ENCODE peak calls at places on chromosomes 5 and 9, in six cellular contexts. X is lower lobe of right lung, D is AG10803, I is brain microvascular endothelial cell, V is NB4, Z is heart left ventricle. C is an unnamed sample.

GRCh38 chr5:129094924-129095797 is 612 bp downstream of the ISOC1 start:
- DNase-seq in X (peak), D (peak), I (peak), V (peak), Z (peak), C (peak)

GRCh38 chr9:114619205-114619758 is 8.2 kb downstream of the TMEM268 start:
- DNase-seq in X (peak), D (no peak), I (no peak), V (no peak), Z (no peak), C (no peak)

GRCh38 chr5:67214713-67215591 is 18.4 kb upstream of the CD180 start:
- DNase-seq in X (peak), D (no peak), I (no peak), V (no peak), Z (no peak), C (no peak)

GRCh38 chr5:175047048-175047447 is 322.7 kb downstream of the MSX2 start:
- DNase-seq in X (no peak), D (no peak), I (no peak), V (no peak), Z (no peak), C (no peak)

GRCh38 chr9:98087420-98088354 is 31.2 kb downstream of the NANS start:
- DNase-seq in X (peak), D (peak), I (peak), V (no peak), Z (peak), C (peak)

GRCh38 chr9:111198936-111199335 is 131.1 kb downstream of the OR2K2 start:
- DNase-seq in X (no peak), D (peak), I (no peak), V (no peak), Z (no peak), C (peak)

GRCh38 chr9:97978706-97979105 is 4.4 kb upstream of the ANP32B start:
- DNase-seq in X (no peak), D (no peak), I (no peak), V (no peak), Z (no peak), C (no peak)

GRCh38 chr5:102856374-102856748 is 101.3 kb downstream of the PAM start:
- DNase-seq in X (no peak), D (peak), I (peak), V (no peak), Z (no peak), C (peak)

GRCh38 chr9:134637696-134638502 is 3.7 kb upstream of the COL5A1 start:
- DNase-seq in X (peak), D (no peak), I (no peak), V (no peak), Z (no peak), C (peak)

GRCh38 chr5:179974281-179974945 is 66.7 kb upstream of the TBC1D9B start:
- DNase-seq in X (no peak), D (no peak), I (no peak), V (no peak), Z (no peak), C (no peak)

GRCh38 chr9:96505316-96505991 is 55.5 kb downstream of the HABP4 start:
- DNase-seq in X (no peak), D (peak), I (no peak), V (no peak), Z (no peak), C (no peak)

GRCh38 chr9:36898621-36899020 is 135.4 kb downstream of the PAX5 start:
- DNase-seq in X (no peak), D (no peak), I (no peak), V (no peak), Z (no peak), C (no peak)

GRCh38 chr5:90644132-90644531 is 85.5 kb downstream of the ADGRV1 start:
- DNase-seq in X (no peak), D (no peak), I (no peak), V (no peak), Z (no peak), C (no peak)

GRCh38 chr5:134000696-134001453 is 3.9 kb downstream of the VDAC1 start:
- DNase-seq in X (no peak), D (no peak), I (no peak), V (no peak), Z (no peak), C (no peak)

GRCh38 chr9:126738553-126738952 is 66.3 kb upstream of the ZBTB43 start:
- DNase-seq in X (no peak), D (no peak), I (no peak), V (no peak), Z (no peak), C (no peak)

GRCh38 chr5:135578685-135579341 is at the start of gene CXCL14:
- DNase-seq in X (peak), D (peak), I (peak), V (peak), Z (no peak), C (peak)

GRCh38 chr9:6215562-6215961 is at the start of gene IL33:
- DNase-seq in X (no peak), D (no peak), I (no peak), V (no peak), Z (no peak), C (peak)

GRCh38 chr5:157252741-157253465 is 13.0 kb upstream of the CYFIP2 start:
- DNase-seq in X (no peak), D (peak), I (peak), V (no peak), Z (no peak), C (peak)

GRCh38 chr9:19376931-19377330 is 3.1 kb downstream of the RPS6 start:
- DNase-seq in X (no peak), D (no peak), I (no peak), V (no peak), Z (no peak), C (no peak)

GRCh38 chr5:40486437-40487270 is 193.1 kb upstream of the PTGER4 start:
- DNase-seq in X (peak), D (no peak), I (no peak), V (peak), Z (no peak), C (no peak)

GRCh38 chr5:119255571-119256356 is 100.1 kb upstream of the TNFAIP8 start:
- DNase-seq in X (no peak), D (no peak), I (no peak), V (peak), Z (no peak), C (no peak)

GRCh38 chr5:104267282-104268015 is 704.9 kb upstream of the NUDT12 start:
- DNase-seq in X (no peak), D (no peak), I (no peak), V (no peak), Z (no peak), C (no peak)

GRCh38 chr5:65803699-65804426 is 81.9 kb downstream of the NLN start:
- DNase-seq in X (no peak), D (no peak), I (no peak), V (peak), Z (no peak), C (peak)

GRCh38 chr5:150523472-150524350 is 15.8 kb downstream of the NDST1 start:
- DNase-seq in X (no peak), D (peak), I (peak), V (peak), Z (peak), C (peak)

GRCh38 chr5:56446728-56447127 is 213.6 kb upstream of the ANKRD55 start:
- DNase-seq in X (no peak), D (no peak), I (no peak), V (no peak), Z (no peak), C (no peak)

GRCh38 chr5:1815881-1816292 is 14.7 kb downstream of the NDUFS6 start:
- DNase-seq in X (no peak), D (no peak), I (no peak), V (no peak), Z (no peak), C (no peak)

GRCh38 chr5:55176176-55176818 is 3.3 kb upstream of the CDC20B start:
- DNase-seq in X (peak), D (no peak), I (no peak), V (peak), Z (peak), C (no peak)
- TF ChIP-seq CTCF in X (peak), D (no peak), I (no peak), V (no peak), Z (no peak), C (peak)

DNA sequence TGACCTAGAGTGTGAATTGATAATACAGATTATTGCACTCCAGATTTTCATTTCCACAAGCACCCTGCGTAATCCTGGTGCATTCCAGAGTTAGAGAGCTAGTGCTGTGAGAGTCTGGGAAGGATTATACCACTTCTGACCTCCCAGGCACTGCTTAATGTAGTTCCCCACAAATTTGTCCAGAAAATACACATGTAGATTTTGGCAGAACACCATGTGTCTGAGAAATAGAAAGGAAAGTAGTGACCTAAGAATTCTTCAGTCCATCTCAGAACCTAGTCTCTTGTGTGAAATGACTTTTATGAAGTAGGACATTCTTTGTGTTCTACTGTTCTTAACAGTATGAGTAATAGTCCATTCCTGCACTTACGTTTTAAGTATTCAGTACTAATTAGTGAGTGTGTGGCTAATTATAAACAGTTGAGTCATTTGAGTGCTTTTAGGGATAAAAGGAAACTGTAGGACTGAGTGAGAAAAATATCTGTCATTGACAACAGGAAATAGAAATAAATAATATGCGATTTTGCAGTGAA is 27.8 kb upstream of the PTPDC1 start:
- DNase-seq in X (no peak), D (peak), I (peak), V (no peak), Z (no peak), C (peak)
- H3K4me3 ChIP-seq in X (no peak), D (peak), I (no peak), V (no peak), Z (no peak), C (no peak)

DNA sequence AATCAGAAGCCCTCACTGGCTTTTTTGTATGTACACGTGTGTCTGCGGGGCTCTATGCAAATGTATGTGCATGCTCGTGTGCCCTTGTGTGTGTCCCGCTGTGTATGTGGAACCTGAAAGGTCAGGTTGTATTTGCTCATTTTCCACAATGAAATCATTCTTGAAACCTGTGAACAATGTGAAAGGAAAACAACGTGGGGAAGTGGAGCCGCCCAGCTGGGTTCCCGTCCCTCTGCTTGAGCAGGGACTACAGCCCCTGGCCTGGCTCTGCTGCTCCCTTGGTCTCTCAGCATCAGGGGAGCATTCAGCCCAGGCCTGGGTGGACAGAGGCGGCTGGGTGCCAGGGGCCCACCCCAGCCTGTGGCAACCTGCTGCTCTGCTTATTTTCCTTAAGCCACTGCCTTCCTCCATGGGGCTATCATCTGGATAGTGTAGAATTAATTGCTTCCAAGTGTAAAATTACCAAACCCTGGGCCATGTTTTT is 3.0 kb downstream of the ECSCR start:
- DNase-seq in X (no peak), D (no peak), I (peak), V (no peak), Z (peak), C (peak)
- TF ChIP-seq CTCF in X (no peak), D (no peak), I (no peak), V (no peak), Z (no peak), C (no peak)

GRCh38 chr9:86349271-86349670 is 4.9 kb downstream of the TUT7 start:
- DNase-seq in X (no peak), D (peak), I (no peak), V (no peak), Z (no peak), C (no peak)
- H3K4me3 ChIP-seq in X (no peak), D (no peak), I (no peak), V (no peak), Z (no peak), C (no peak)

C was measured in cardiac fibroblast.